ENCODE peak calls at places on chromosomes 5 and 9, in nine cellular contexts. One of them, this sample, is unnamed.

GRCh38 chr9:102035929-102036328 is 297.5 kb upstream of the GRIN3A start:
- DNase-seq in GM23248: no peak
- DNase-seq in IMR-90: no peak
- DNase-seq in heart right ventricle: no peak
- DNase-seq in mammary epithelial cell: no peak
- DNase-seq in Peyer's patch: no peak
- DNase-seq in mesendoderm: no peak
- DNase-seq in sigmoid colon: no peak
- DNase-seq in uterus: no peak
- DNase-seq in this sample: no peak

GRCh38 chr9:134871941-134872340 is 8.7 kb upstream of the FCN2 start:
- DNase-seq in sigmoid colon: peak; percentile 84
- DNase-seq in uterus: no peak
- DNase-seq in Peyer's patch: no peak
- DNase-seq in mammary epithelial cell: no peak
- DNase-seq in heart right ventricle: peak; percentile 64
- DNase-seq in IMR-90: peak; percentile 65
- DNase-seq in GM23248: no peak
- DNase-seq in mesendoderm: no peak
- DNase-seq in this sample: no peak

GRCh38 chr5:4868140-4868735 is 271.9 kb upstream of the ADAMTS16 start:
- DNase-seq in heart right ventricle: peak; percentile 45
- DNase-seq in GM23248: peak; percentile 65
- DNase-seq in uterus: peak; percentile 34
- DNase-seq in mesendoderm: peak; percentile 67
- DNase-seq in IMR-90: no peak
- DNase-seq in mammary epithelial cell: peak; percentile 23
- DNase-seq in Peyer's patch: peak; percentile 79
- DNase-seq in sigmoid colon: peak; percentile 69
- DNase-seq in this sample: peak; percentile 53

GRCh38 chr5:176716320-176716719 is 69.0 kb downstream of the TSPAN17 start:
- DNase-seq in sigmoid colon: no peak
- DNase-seq in mammary epithelial cell: peak; percentile 84
- DNase-seq in mesendoderm: no peak
- DNase-seq in Peyer's patch: no peak
- DNase-seq in uterus: no peak
- DNase-seq in GM23248: peak; percentile 65
- DNase-seq in heart right ventricle: no peak
- DNase-seq in IMR-90: peak; percentile 77
- DNase-seq in this sample: no peak

GRCh38 chr5:34005211-34005610 is 2.6 kb downstream of the AMACR start:
- DNase-seq in sigmoid colon: no peak
- DNase-seq in uterus: no peak
- DNase-seq in mesendoderm: no peak
- DNase-seq in IMR-90: peak; percentile 43
- DNase-seq in mammary epithelial cell: no peak
- DNase-seq in heart right ventricle: no peak
- DNase-seq in GM23248: no peak
- DNase-seq in Peyer's patch: no peak
- DNase-seq in this sample: no peak

GRCh38 chr5:96873469-96873868 is 2.8 kb upstream of the ERAP2 start:
- DNase-seq in mesendoderm: no peak
- DNase-seq in GM23248: no peak
- DNase-seq in IMR-90: no peak
- DNase-seq in mammary epithelial cell: no peak
- DNase-seq in uterus: no peak
- DNase-seq in sigmoid colon: no peak
- DNase-seq in heart right ventricle: no peak
- DNase-seq in Peyer's patch: no peak
- DNase-seq in this sample: no peak

GRCh38 chr5:128681764-128682664 is 144.0 kb upstream of the FBN2 start:
- DNase-seq in uterus: no peak
- DNase-seq in sigmoid colon: no peak
- DNase-seq in heart right ventricle: no peak
- DNase-seq in mammary epithelial cell: peak; percentile 33
- DNase-seq in IMR-90: no peak
- DNase-seq in GM23248: peak; percentile 2
- DNase-seq in Peyer's patch: no peak
- DNase-seq in mesendoderm: peak; percentile 54
- DNase-seq in this sample: no peak

GRCh38 chr9:87267701-87268100 is 230.0 kb upstream of the DAPK1 start:
- DNase-seq in mesendoderm: no peak
- DNase-seq in mammary epithelial cell: no peak
- DNase-seq in GM23248: peak; percentile 91
- DNase-seq in sigmoid colon: peak; percentile 68
- DNase-seq in Peyer's patch: no peak
- DNase-seq in uterus: peak; percentile 62
- DNase-seq in heart right ventricle: peak; percentile 52
- DNase-seq in IMR-90: no peak
- DNase-seq in this sample: no peak

GRCh38 chr5:125181955-125182354 is 435.5 kb upstream of the ZNF608 start:
- DNase-seq in Peyer's patch: no peak
- DNase-seq in mammary epithelial cell: no peak
- DNase-seq in heart right ventricle: no peak
- DNase-seq in uterus: no peak
- DNase-seq in mesendoderm: no peak
- DNase-seq in IMR-90: no peak
- DNase-seq in sigmoid colon: no peak
- DNase-seq in GM23248: no peak
- DNase-seq in this sample: no peak

GRCh38 chr9:21788752-21789151 is 13.7 kb upstream of the MTAP start:
- DNase-seq in heart right ventricle: no peak
- DNase-seq in mammary epithelial cell: no peak
- DNase-seq in mesendoderm: no peak
- DNase-seq in uterus: no peak
- DNase-seq in Peyer's patch: no peak
- DNase-seq in IMR-90: no peak
- DNase-seq in GM23248: peak; percentile 3
- DNase-seq in sigmoid colon: no peak
- DNase-seq in this sample: no peak

GRCh38 chr5:380701-381309 is 59.3 kb downstream of the AHRR start:
- DNase-seq in sigmoid colon: peak; percentile 15
- DNase-seq in IMR-90: no peak
- DNase-seq in heart right ventricle: no peak
- DNase-seq in mammary epithelial cell: no peak
- DNase-seq in mesendoderm: no peak
- DNase-seq in uterus: no peak
- DNase-seq in GM23248: peak; percentile 65
- DNase-seq in Peyer's patch: peak; percentile 37
- DNase-seq in this sample: no peak

GRCh38 chr5:135107101-135107500 is 73.1 kb upstream of the PITX1 start:
- DNase-seq in mammary epithelial cell: no peak
- DNase-seq in Peyer's patch: no peak
- DNase-seq in sigmoid colon: peak; percentile 56
- DNase-seq in uterus: no peak
- DNase-seq in mesendoderm: no peak
- DNase-seq in heart right ventricle: no peak
- DNase-seq in IMR-90: no peak
- DNase-seq in GM23248: no peak
- DNase-seq in this sample: no peak

GRCh38 chr5:137310051-137310730 is 188.9 kb downstream of the SPOCK1 start:
- DNase-seq in uterus: no peak
- DNase-seq in mammary epithelial cell: peak; percentile 81
- DNase-seq in heart right ventricle: no peak
- DNase-seq in IMR-90: peak; percentile 93
- DNase-seq in mesendoderm: peak; percentile 42
- DNase-seq in sigmoid colon: no peak
- DNase-seq in Peyer's patch: no peak
- DNase-seq in GM23248: peak; percentile 98
- DNase-seq in this sample: no peak

GRCh38 chr5:119036101-119036762 is 34.7 kb upstream of the DMXL1 start:
- DNase-seq in sigmoid colon: no peak
- DNase-seq in Peyer's patch: no peak
- DNase-seq in mesendoderm: no peak
- DNase-seq in uterus: no peak
- DNase-seq in mammary epithelial cell: peak; percentile 79
- DNase-seq in GM23248: peak; percentile 94
- DNase-seq in IMR-90: peak; percentile 89
- DNase-seq in heart right ventricle: no peak
- DNase-seq in this sample: no peak

GRCh38 chr9:130138791-130139190 is 33.4 kb upstream of the NCS1 start:
- DNase-seq in mammary epithelial cell: peak; percentile 92
- DNase-seq in uterus: peak; percentile 84
- DNase-seq in sigmoid colon: peak; percentile 97
- DNase-seq in mesendoderm: no peak
- DNase-seq in IMR-90: peak; percentile 97
- DNase-seq in GM23248: peak; percentile 97
- DNase-seq in heart right ventricle: peak; percentile 64
- DNase-seq in Peyer's patch: no peak
- DNase-seq in this sample: no peak

GRCh38 chr5:126468091-126468490 is 44.9 kb downstream of the GRAMD2B start:
- DNase-seq in mesendoderm: no peak
- DNase-seq in Peyer's patch: no peak
- DNase-seq in uterus: no peak
- DNase-seq in IMR-90: no peak
- DNase-seq in GM23248: no peak
- DNase-seq in mammary epithelial cell: no peak
- DNase-seq in heart right ventricle: no peak
- DNase-seq in sigmoid colon: no peak
- DNase-seq in this sample: no peak

GRCh38 chr5:126472538-126472889 is 49.3 kb downstream of the GRAMD2B start:
- DNase-seq in IMR-90: no peak
- DNase-seq in mammary epithelial cell: no peak
- DNase-seq in GM23248: no peak
- DNase-seq in mesendoderm: no peak
- DNase-seq in heart right ventricle: no peak
- DNase-seq in sigmoid colon: no peak
- DNase-seq in Peyer's patch: no peak
- DNase-seq in uterus: no peak
- DNase-seq in this sample: no peak

GRCh38 chr5:126471875-126472537 is 48.8 kb downstream of the GRAMD2B start:
- DNase-seq in heart right ventricle: no peak
- DNase-seq in GM23248: peak; percentile 88
- DNase-seq in sigmoid colon: no peak
- DNase-seq in IMR-90: peak; percentile 88
- DNase-seq in Peyer's patch: no peak
- DNase-seq in mesendoderm: no peak
- DNase-seq in uterus: no peak
- DNase-seq in mammary epithelial cell: peak; percentile 86
- DNase-seq in this sample: no peak

GRCh38 chr5:126471247-126471646 is 48.0 kb downstream of the GRAMD2B start:
- DNase-seq in GM23248: no peak
- DNase-seq in mesendoderm: no peak
- DNase-seq in heart right ventricle: no peak
- DNase-seq in sigmoid colon: no peak
- DNase-seq in mammary epithelial cell: no peak
- DNase-seq in IMR-90: no peak
- DNase-seq in uterus: no peak
- DNase-seq in Peyer's patch: no peak
- DNase-seq in this sample: no peak

GRCh38 chr5:126469925-126470324 is 46.7 kb downstream of the GRAMD2B start:
- DNase-seq in Peyer's patch: no peak
- DNase-seq in uterus: no peak
- DNase-seq in sigmoid colon: no peak
- DNase-seq in GM23248: no peak
- DNase-seq in mesendoderm: no peak
- DNase-seq in IMR-90: no peak
- DNase-seq in heart right ventricle: no peak
- DNase-seq in mammary epithelial cell: no peak
- DNase-seq in this sample: no peak
- H3K4me1 ChIP-seq in Peyer's patch: peaks cover 7% of the 10 kb centered on the region
- H3K4me1 ChIP-seq in uterus: peaks cover 35% of the 10 kb centered on the region
- H3K4me1 ChIP-seq in sigmoid colon: no peaks in the 10 kb centered on the region
- H3K4me1 ChIP-seq in GM23248: peaks cover 71% of the 10 kb centered on the region
- H3K4me1 ChIP-seq in mesendoderm: no peaks in the 10 kb centered on the region
- H3K4me1 ChIP-seq in IMR-90: peaks cover 14% of the 10 kb centered on the region
- H3K4me1 ChIP-seq in heart right ventricle: peaks cover 9% of the 10 kb centered on the region
- H3K4me1 ChIP-seq in mammary epithelial cell: peaks cover 32% of the 10 kb centered on the region
- H3K4me1 ChIP-seq in this sample: no peaks in the 10 kb centered on the region

DNA sequence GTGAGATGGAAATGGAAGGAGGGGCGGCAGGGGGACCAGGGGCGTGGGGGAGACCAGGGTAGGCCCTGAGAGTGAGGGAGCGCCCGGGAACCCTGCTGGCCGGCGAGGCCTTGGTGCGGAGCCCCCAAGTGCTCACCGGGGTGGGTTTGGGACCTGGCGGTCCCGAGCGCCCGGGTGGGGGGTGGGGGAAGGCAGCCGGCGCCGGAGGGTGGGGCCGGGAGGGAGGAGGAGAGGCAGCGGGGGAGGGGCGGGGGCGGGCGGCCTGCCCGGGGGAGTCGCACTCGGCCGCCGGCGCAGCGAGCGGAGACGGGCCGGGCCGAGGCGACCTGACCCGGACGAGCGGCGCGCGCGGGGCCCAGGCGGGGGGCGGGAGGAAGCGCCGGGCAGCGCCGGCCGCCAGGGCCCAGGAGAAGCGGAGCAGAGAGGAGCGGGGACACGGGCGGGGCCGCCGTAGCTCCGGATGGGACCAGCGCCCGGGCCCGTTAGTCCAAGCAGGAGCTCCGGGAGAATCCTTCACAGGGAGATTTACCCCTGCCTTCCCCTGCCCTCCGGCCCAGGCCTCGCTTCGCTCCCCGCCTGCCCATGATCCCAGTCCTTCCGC is at the start of gene NPR2:
- DNase-seq in heart right ventricle: peak; percentile 30
- DNase-seq in Peyer's patch: no peak
- DNase-seq in GM23248: peak; percentile 70
- DNase-seq in uterus: peak; percentile 67
- DNase-seq in IMR-90: peak; percentile 9
- DNase-seq in sigmoid colon: peak; percentile 75
- DNase-seq in mammary epithelial cell: no peak
- DNase-seq in mesendoderm: peak; percentile 43
- DNase-seq in this sample: no peak
- H3K4me3 ChIP-seq in heart right ventricle: peak within 1 kb of the TSS; percentile 62
- H3K4me3 ChIP-seq in Peyer's patch: peak within 1 kb of the TSS; percentile 55
- H3K4me3 ChIP-seq in GM23248: peak within 1 kb of the TSS; percentile 68
- H3K4me3 ChIP-seq in uterus: peak within 1 kb of the TSS; percentile 47
- H3K4me3 ChIP-seq in IMR-90: peak within 1 kb of the TSS; percentile 89
- H3K4me3 ChIP-seq in sigmoid colon: peak within 1 kb of the TSS; percentile 44
- H3K4me3 ChIP-seq in mammary epithelial cell: peak within 1 kb of the TSS; percentile 37
- H3K4me3 ChIP-seq in mesendoderm: peak within 1 kb of the TSS; percentile 52
- H3K4me3 ChIP-seq in this sample: peak within 1 kb of the TSS; percentile 58

DNA sequence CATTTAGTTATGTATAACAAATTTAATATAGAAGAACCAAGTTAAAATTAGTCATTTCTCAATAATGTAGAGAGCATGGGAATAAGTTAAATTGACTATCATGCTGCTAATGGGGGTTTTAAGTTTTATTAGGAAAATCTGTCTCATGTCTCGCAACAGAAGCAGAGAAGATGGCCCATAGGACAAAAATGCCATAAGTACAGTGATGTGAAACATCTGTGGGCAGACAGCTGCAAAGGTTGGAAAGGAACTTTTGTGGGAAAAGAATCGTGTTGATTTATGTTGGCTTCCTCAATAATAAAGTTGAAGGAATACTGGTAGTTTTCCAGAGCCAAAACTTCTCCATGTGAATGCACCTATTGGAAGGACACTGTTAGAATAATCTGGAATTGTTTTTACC is 44.8 kb downstream of the VCAN start:
- DNase-seq in GM23248: no peak
- DNase-seq in uterus: no peak
- DNase-seq in IMR-90: peak; percentile 32
- DNase-seq in sigmoid colon: no peak
- DNase-seq in heart right ventricle: no peak
- DNase-seq in mesendoderm: no peak
- DNase-seq in Peyer's patch: no peak
- DNase-seq in mammary epithelial cell: no peak
- DNase-seq in this sample: no peak
- H3K27ac ChIP-seq in GM23248: no peak overlapping the region
- H3K27ac ChIP-seq in uterus: no peak overlapping the region
- H3K27ac ChIP-seq in IMR-90: no peak overlapping the region
- H3K27ac ChIP-seq in sigmoid colon: no peak overlapping the region
- H3K27ac ChIP-seq in heart right ventricle: no peak overlapping the region
- H3K27ac ChIP-seq in mesendoderm: no peak overlapping the region
- H3K27ac ChIP-seq in Peyer's patch: no peak overlapping the region
- H3K27ac ChIP-seq in mammary epithelial cell: no peak overlapping the region
- H3K27ac ChIP-seq in this sample: no peak overlapping the region

GRCh38 chr9:128556276-128556675 is 3.9 kb downstream of the SPTAN1 start:
- DNase-seq in Peyer's patch: no peak
- DNase-seq in mammary epithelial cell: no peak
- DNase-seq in mesendoderm: no peak
- DNase-seq in sigmoid colon: no peak
- DNase-seq in IMR-90: no peak
- DNase-seq in heart right ventricle: no peak
- DNase-seq in uterus: no peak
- DNase-seq in GM23248: no peak
- DNase-seq in this sample: no peak
- H3K4me1 ChIP-seq in Peyer's patch: peaks cover 62% of the 10 kb centered on the region
- H3K4me1 ChIP-seq in mammary epithelial cell: peaks cover 55% of the 10 kb centered on the region
- H3K4me1 ChIP-seq in mesendoderm: peaks cover 16% of the 10 kb centered on the region
- H3K4me1 ChIP-seq in sigmoid colon: peaks cover 62% of the 10 kb centered on the region
- H3K4me1 ChIP-seq in IMR-90: peaks cover 6% of the 10 kb centered on the region
- H3K4me1 ChIP-seq in heart right ventricle: peaks cover 84% of the 10 kb centered on the region
- H3K4me1 ChIP-seq in uterus: peaks cover 10% of the 10 kb centered on the region
- H3K4me1 ChIP-seq in GM23248: peaks cover 59% of the 10 kb centered on the region
- H3K4me1 ChIP-seq in this sample: peaks cover 84% of the 10 kb centered on the region

This sample was measured in lower lobe of right lung.